ENCODE peak calls at places on chromosome 22, in four cellular contexts. U is Peyer's patch, X is WERI-Rb-1, P is mucosa of descending colon. F is an unnamed sample. For H3K9me3, the result is how much of the 10 kb centered on the place peaks cover.

GRCh38 chr22:25404556-25404922 is 159.9 kb upstream of the GRK3 start:
- DNase-seq in U (no peak), X (peak), P (no peak), F (peak)

GRCh38 chr22:44440224-44441160 is 57.5 kb downstream of the RTL6 start:
- DNase-seq in U (no peak), X (peak), P (no peak), F (peak)

GRCh38 chr22:24503137-24503850 is 8.2 kb downstream of the UPB1 start:
- DNase-seq in U (no peak), X (peak), P (no peak), F (peak)

GRCh38 chr22:21447694-21448402 is 19.3 kb upstream of the TMEM191C start:
- DNase-seq in U (no peak), X (peak), P (peak), F (peak)

GRCh38 chr22:39710380-39711117 is 140.0 kb downstream of the CACNA1I start:
- DNase-seq in U (no peak), X (no peak), P (peak), F (no peak)

GRCh38 chr22:29704528-29705285 is 15.1 kb upstream of the CABP7 start:
- DNase-seq in U (no peak), X (no peak), P (no peak), F (no peak)

GRCh38 chr22:32331918-32332725 is 25.5 kb upstream of the RFPL3 start:
- DNase-seq in U (peak), X (no peak), P (no peak), F (peak)

GRCh38 chr22:22721681-22722309 is 77.4 kb downstream of the GGTLC2 start:
- DNase-seq in U (no peak), X (no peak), P (no peak), F (no peak)

GRCh38 chr22:32142600-32142999 is 16.5 kb downstream of the C22orf42 start:
- DNase-seq in U (no peak), X (no peak), P (no peak), F (no peak)

GRCh38 chr22:33747576-33748180 is 172.6 kb downstream of the LARGE1 start:
- DNase-seq in U (peak), X (no peak), P (no peak), F (no peak)

GRCh38 chr22:34688825-34689224 is 377.1 kb upstream of the ISX start:
- DNase-seq in U (no peak), X (peak), P (no peak), F (no peak)

GRCh38 chr22:23888615-23889401 is 5.4 kb upstream of the MIF start:
- DNase-seq in U (no peak), X (no peak), P (no peak), F (no peak)

GRCh38 chr22:23222033-23222840 is 41.9 kb downstream of the BCR start:
- DNase-seq in U (peak), X (no peak), P (no peak), F (peak)

GRCh38 chr22:40654522-40655167 is 18.1 kb upstream of the MRTFA start:
- DNase-seq in U (no peak), X (peak), P (no peak), F (no peak)

GRCh38 chr22:43479311-43479710 is 67.5 kb downstream of the MPPED1 start:
- DNase-seq in U (no peak), X (no peak), P (no peak), F (peak)

GRCh38 chr22:44351685-44352377 is 39.1 kb upstream of the SHISAL1 start:
- DNase-seq in U (no peak), X (peak), P (peak), F (no peak)

GRCh38 chr22:24040946-24041345 is 29.8 kb downstream of the CABIN1 start:
- DNase-seq in U (no peak), X (no peak), P (no peak), F (no peak)

GRCh38 chr22:23217171-23218052 is 37.1 kb downstream of the BCR start:
- DNase-seq in U (peak), X (no peak), P (no peak), F (peak)

GRCh38 chr22:45626198-45626651 is 45.4 kb upstream of the ATXN10 start:
- DNase-seq in U (peak), X (no peak), P (peak), F (peak)

GRCh38 chr22:35489225-35489624 is 51.4 kb upstream of the RASD2 start:
- DNase-seq in U (no peak), X (no peak), P (no peak), F (no peak)

GRCh38 chr22:37639771-37640590 is 512 bp downstream of the SH3BP1 start:
- DNase-seq in U (peak), X (no peak), P (no peak), F (peak)

GRCh38 chr22:36439481-36440271 is 41.8 kb downstream of the TXN2 start:
- DNase-seq in U (no peak), X (no peak), P (peak), F (no peak)

GRCh38 chr22:44369916-44370804 is 57.4 kb upstream of the SHISAL1 start:
- DNase-seq in U (peak), X (no peak), P (peak), F (peak)

GRCh38 chr22:25745341-25746011 is 3.5 kb downstream of the MYO18B start:
- DNase-seq in U (no peak), X (no peak), P (no peak), F (no peak)

GRCh38 chr22:32410459-32410858 is 1.6 kb downstream of the RTCB start:
- DNase-seq in U (no peak), X (no peak), P (no peak), F (no peak)

GRCh38 chr22:42343551-42344081 is 73.2 kb upstream of the TCF20 start:
- DNase-seq in U (no peak), X (peak), P (no peak), F (no peak)

GRCh38 chr22:26848244-26848920 is 191.0 kb downstream of the MIAT start:
- DNase-seq in U (no peak), X (no peak), P (no peak), F (no peak)

GRCh38 chr22:16933924-16934282 is 74.1 kb downstream of the GAB4 start:
- DNase-seq in U (no peak), X (no peak), P (no peak), F (no peak)

DNA sequence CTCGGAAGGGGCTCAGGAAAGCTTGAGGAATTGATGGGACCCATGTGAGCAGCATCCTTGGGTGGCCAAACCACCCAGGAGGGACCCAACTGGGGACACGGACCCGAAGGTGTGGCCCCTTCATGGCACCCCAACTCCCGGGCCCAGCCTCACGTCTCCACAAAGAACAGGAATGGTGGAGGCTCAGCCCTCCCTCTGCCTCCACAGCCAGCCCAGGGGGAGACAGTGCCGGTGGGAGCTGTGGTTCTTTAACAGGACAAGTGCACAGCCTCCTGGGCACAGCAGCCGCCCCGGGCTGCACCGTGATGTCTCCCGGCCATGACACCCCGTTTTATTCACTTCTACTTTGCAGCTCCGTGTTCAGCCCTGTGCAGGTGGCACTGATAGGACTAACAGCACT is 587.2 kb downstream of the BRD1 start:
- DNase-seq in U (peak), X (no peak), P (no peak), F (peak)
- H3K9me3 ChIP-seq in U (under half), X (under half), P (under half), F (under half)

DNA sequence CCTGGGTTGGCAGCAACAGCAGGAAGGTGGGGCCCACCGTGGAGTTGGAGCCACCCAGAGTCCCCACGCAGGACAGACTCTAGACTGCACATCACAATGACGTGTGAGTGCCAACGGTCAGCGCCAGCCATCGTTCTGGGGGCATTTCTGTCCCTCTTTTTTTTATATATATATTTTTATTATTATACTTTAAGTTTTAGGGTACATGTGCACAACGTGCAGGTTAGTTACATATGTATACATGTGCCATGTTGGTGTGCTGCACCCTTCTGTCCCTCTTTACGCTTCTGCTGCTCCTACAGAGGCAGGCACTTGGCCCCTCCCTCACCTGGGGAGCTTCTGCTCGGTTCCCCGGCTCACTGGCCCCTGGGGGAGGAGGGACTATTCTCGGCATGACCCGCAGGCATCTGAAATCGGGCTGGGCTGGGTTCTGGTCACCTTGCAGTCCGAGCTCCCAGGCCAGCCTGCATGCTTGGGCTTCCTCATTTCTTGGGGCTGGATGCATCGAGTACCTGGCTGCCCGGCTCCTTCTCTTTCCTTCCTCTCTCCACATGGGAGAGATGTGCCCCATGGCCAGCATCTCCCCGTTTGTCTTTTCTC is 787.4 kb downstream of the TBC1D22A start:
- DNase-seq in U (no peak), X (no peak), P (no peak), F (no peak)
- H3K9me3 ChIP-seq in U (under half), X (under half), P (under half), F (under half)

GRCh38 chr22:30978304-30978962 is 9.4 kb downstream of the TUG1 start:
- DNase-seq in U (no peak), X (no peak), P (no peak), F (no peak)
- H3K9me3 ChIP-seq in U (under half), X (under half), P (half or more), F (half or more)

GRCh38 chr22:47929073-47929472 is 1166.6 kb downstream of the TBC1D22A start:
- DNase-seq in U (no peak), X (no peak), P (no peak), F (no peak)

GRCh38 chr22:47927811-47928210 is 1165.4 kb downstream of the TBC1D22A start:
- DNase-seq in U (no peak), X (no peak), P (no peak), F (no peak)

GRCh38 chr22:47929646-47930185 is 1167.3 kb downstream of the TBC1D22A start:
- DNase-seq in U (no peak), X (no peak), P (no peak), F (no peak)

GRCh38 chr22:47933226-47933625 is 1170.8 kb downstream of the TBC1D22A start:
- DNase-seq in U (no peak), X (no peak), P (no peak), F (no peak)

GRCh38 chr22:47928626-47929025 is 1166.2 kb downstream of the TBC1D22A start:
- DNase-seq in U (no peak), X (no peak), P (no peak), F (no peak)
- H3K9me3 ChIP-seq in U (under half), X (under half), P (under half), F (under half)

DNA sequence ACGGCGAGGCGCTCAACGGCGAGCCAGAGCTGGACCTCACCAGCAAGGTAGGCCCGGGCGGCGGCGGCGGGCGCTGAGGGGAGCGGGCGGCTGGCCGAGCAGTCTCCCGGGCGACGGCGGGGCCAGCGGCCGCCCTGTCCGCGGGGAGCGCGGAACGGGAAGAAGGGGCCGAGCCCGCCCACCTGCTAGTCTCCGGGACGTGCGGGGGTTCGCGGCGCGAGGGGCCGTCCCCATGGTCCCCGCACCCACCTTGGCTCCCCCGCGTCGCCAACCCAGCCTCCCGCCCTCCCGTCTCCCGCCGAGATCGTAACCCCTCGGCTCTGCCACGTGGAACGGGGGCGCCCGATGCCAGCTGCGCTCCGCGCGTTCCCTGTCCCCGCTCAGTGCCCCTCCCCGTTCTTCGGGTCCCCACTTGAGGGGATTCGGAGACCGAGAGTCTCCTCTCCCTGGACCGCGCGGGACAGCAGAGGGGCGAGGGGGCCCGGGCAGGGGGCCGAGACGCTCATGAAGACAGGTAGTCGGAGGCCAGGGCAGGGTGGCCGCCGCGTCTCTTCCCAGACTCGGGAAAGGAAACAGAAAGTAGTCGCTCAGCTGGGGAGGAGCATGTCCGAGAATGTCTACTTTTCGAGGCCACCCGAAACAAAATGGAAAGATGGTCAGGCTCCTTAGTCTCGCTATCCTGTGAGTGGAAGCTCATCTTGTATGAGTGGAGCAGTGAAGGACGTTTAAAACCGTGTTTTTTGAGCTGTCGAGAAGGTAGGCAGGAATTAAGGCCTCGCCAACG is 549 bp downstream of the GTPBP1 start:
- DNase-seq in U (peak), X (peak), P (peak), F (no peak)
- H3K9me3 ChIP-seq in U (under half), X (under half), P (under half), F (under half)

GRCh38 chr22:47570851-47571250 is 808.4 kb downstream of the TBC1D22A start:
- DNase-seq in U (no peak), X (no peak), P (no peak), F (no peak)

GRCh38 chr22:47570300-47570685 is 807.8 kb downstream of the TBC1D22A start:
- DNase-seq in U (no peak), X (no peak), P (no peak), F (no peak)

GRCh38 chr22:47571616-47572015 is 809.2 kb downstream of the TBC1D22A start:
- DNase-seq in U (peak), X (no peak), P (no peak), F (no peak)

GRCh38 chr22:47574551-47574950 is 812.1 kb downstream of the TBC1D22A start:
- DNase-seq in U (no peak), X (no peak), P (no peak), F (no peak)

DNA sequence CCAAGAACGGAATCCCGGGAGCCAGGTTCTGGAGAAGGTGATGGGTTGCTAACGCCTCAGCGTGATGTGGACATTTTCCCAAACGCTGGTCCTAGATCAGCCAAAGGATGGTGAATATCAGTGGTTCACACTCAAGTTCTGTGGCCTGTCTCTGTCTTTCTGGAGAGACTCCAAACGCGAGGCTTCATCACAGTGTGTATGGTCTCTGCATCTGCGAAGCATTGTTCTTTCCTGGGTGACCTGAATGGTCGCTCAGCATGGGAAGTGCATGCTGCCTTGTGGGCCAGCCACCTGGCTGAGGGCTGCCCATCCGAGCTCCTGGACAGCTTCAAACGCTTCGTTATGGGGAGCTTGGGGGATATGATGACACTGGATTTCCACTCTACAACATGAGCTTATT is 810.0 kb downstream of the TBC1D22A start:
- DNase-seq in U (no peak), X (no peak), P (no peak), F (no peak)
- H3K9me3 ChIP-seq in U (under half), X (under half), P (under half), F (under half)

DNA sequence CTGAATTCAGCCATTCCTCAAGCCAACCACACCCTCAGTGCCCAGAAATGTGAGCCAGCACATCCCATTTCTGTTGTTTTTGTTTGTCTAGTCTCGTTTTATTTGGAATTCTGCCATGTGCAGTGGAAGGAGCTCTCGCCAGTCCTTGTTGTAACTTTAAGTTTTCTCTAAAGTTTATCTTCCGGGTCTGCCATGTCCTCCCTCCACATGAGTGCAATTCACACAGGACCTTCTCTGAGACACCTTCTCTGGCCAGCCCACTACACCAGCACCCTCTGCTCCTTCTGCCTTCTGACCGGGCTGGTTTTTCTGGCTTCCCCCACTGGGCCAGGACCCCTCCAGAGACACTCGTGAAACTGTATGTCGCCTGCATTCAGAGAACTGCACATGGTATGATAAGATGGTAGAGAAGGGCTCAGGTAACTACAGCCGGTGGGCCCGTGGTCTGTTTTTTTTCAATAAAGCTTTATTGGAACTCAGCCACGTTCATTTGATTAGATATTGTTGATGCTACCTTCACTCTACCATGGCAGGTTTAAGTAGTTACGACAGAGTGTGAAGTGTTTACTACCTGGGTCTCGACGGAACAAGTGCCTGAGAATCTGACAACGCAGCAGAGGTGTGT is 513.9 kb downstream of the TBC1D22A start:
- DNase-seq in U (no peak), X (no peak), P (no peak), F (peak)
- H3K9me3 ChIP-seq in U (under half), X (under half), P (under half), F (under half)